ENCODE peak calls at places on chromosomes 1 and 21, in seven cellular contexts. S, R, Y, T, U, C and A are unnamed samples.

GRCh38 chr1:161498646-161499045 is 6.6 kb upstream of the FCGR2A start:
- DNase-seq in S (no peak), R (no peak), Y (no peak), T (no peak), U (no peak), C (no peak), A (no peak)

GRCh38 chr1:27555700-27556424 is 48.1 kb downstream of the AHDC1 start:
- DNase-seq in S (no peak), R (no peak), Y (no peak), T (peak; percentile 67), U (peak; percentile 9), C (peak; percentile 89), A (no peak)

GRCh38 chr1:66351913-66352312 is 182.0 kb upstream of the SGIP1 start:
- DNase-seq in S (no peak), R (no peak), Y (no peak), T (no peak), U (no peak), C (no peak), A (no peak)

GRCh38 chr1:54229281-54229891 is 29.4 kb downstream of the MRPL37 start:
- DNase-seq in S (peak; percentile 21), R (no peak), Y (no peak), T (peak; percentile 30), U (no peak), C (no peak), A (no peak)

GRCh38 chr1:41880261-41880660 is 38.5 kb downstream of the HIVEP3 start:
- DNase-seq in S (peak; percentile 59), R (no peak), Y (no peak), T (no peak), U (no peak), C (no peak), A (no peak)

GRCh38 chr1:225906467-225906866 is 17.5 kb upstream of the LEFTY1 start:
- DNase-seq in S (no peak), R (no peak), Y (no peak), T (no peak), U (no peak), C (no peak), A (no peak)

GRCh38 chr1:150575518-150576366 is 3.7 kb downstream of the MCL1 start:
- DNase-seq in S (no peak), R (no peak), Y (no peak), T (peak; percentile 55), U (no peak), C (no peak), A (no peak)

GRCh38 chr1:110545492-110545891 is 26.5 kb upstream of the KCNA10 start:
- DNase-seq in S (no peak), R (no peak), Y (no peak), T (no peak), U (no peak), C (no peak), A (no peak)

GRCh38 chr1:62361426-62361825 is 42.2 kb upstream of the KANK4 start:
- DNase-seq in S (no peak), R (no peak), Y (no peak), T (no peak), U (no peak), C (no peak), A (peak; percentile 64)

GRCh38 chr1:153697191-153697872 is 18.8 kb downstream of the NPR1 start:
- DNase-seq in S (no peak), R (no peak), Y (peak; percentile 82), T (no peak), U (no peak), C (peak; percentile 87), A (peak; percentile 46)

GRCh38 chr1:145918992-145919939 is 749 bp upstream of the PEX11B start:
- DNase-seq in S (peak; percentile 29), R (peak; percentile 54), Y (peak; percentile 85), T (peak; percentile 69), U (no peak), C (peak; percentile 85), A (peak; percentile 79)

GRCh38 chr1:117613249-117613968 is 7.6 kb downstream of the TENT5C start:
- DNase-seq in S (no peak), R (peak; percentile 14), Y (no peak), T (peak; percentile 53), U (no peak), C (no peak), A (no peak)

GRCh38 chr1:47838562-47839459 is 158.4 kb downstream of the TRABD2B start:
- DNase-seq in S (no peak), R (no peak), Y (peak; percentile 50), T (no peak), U (no peak), C (peak; percentile 58), A (no peak)

GRCh38 chr1:229107302-229107815 is 163.6 kb upstream of the RAB4A start:
- DNase-seq in S (no peak), R (no peak), Y (peak; percentile 50), T (no peak), U (no peak), C (no peak), A (no peak)

GRCh38 chr1:176656257-176656995 is 193.5 kb downstream of the PAPPA2 start:
- DNase-seq in S (no peak), R (no peak), Y (no peak), T (peak; percentile 71), U (no peak), C (no peak), A (peak; percentile 34)

GRCh38 chr1:83705091-83705490 is 293.8 kb downstream of the TTLL7 start:
- DNase-seq in S (no peak), R (no peak), Y (no peak), T (peak; percentile 12), U (no peak), C (no peak), A (no peak)

GRCh38 chr1:146010126-146010738 is 11.3 kb downstream of the HJV start:
- DNase-seq in S (no peak), R (no peak), Y (no peak), T (no peak), U (no peak), C (no peak), A (no peak)

GRCh38 chr21:28357743-28358142 is 634.9 kb downstream of the LTN1 start:
- DNase-seq in S (no peak), R (no peak), Y (no peak), T (peak; percentile 14), U (no peak), C (no peak), A (no peak)

DNA sequence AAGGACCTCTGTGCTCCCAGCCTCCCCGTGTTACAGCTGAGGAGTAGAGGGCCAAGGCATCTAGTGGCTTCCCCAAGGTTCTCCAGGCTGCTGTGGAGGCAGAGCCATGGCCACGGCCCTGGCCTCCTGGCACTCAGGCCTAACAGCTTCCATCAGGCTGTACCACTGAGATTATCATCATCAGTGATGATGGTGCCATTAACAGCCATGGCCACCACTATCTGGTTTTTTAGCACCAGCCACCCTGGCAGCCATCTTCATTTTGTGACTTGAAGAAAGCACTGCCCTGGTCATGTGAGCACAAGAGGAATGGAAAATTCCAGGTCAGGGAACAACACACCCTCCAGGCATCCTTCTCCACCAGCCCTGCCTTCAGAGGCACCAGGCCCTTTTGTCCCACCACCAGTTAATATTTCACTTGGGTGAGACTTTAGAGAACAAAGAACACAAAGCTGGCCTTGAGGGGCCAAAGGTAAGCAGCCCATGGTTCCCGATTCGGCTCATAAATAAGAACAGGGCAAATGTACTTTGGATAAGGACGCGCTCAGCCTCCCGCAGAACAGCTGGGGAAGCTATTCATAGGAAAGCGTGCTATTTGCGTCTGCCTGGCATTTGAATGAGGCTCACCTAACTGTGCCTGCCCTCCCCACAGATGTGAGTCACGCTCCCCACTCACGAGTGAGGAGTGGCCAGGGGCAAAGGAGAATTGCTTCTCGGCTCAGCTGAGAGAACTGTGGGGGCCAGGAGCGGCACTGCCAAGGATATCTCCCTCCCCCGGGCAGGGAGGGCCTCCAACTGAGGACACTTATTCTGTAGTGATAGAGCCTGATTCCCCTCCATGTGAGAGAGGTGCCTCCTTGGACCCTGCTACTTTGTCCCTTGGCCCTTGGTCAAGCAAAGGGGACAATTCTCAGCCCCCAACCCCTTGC is 95.6 kb downstream of the CD58 start:
- DNase-seq in S (no peak), R (no peak), Y (no peak), T (no peak), U (no peak), C (no peak), A (peak; percentile 73)
- H3K27ac ChIP-seq in S (no peak overlapping the region), R (no peak overlapping the region), Y (no peak overlapping the region), T (peak overlapping the region; percentile 46), U (no peak overlapping the region), C (no peak overlapping the region), A (peak overlapping the region; percentile 76)

GRCh38 chr1:8203056-8203455 is 114.9 kb upstream of the SLC45A1 start:
- DNase-seq in S (no peak), R (no peak), Y (no peak), T (no peak), U (no peak), C (no peak), A (no peak)
- H3K4me1 ChIP-seq in S (peaks cover 98% of the 10 kb centered on the region), R (peaks cover 13% of the 10 kb centered on the region), Y (peaks cover 63% of the 10 kb centered on the region), T (peaks cover 12% of the 10 kb centered on the region), U (no peaks in the 10 kb centered on the region), C (peaks cover 62% of the 10 kb centered on the region), A (peaks cover 6% of the 10 kb centered on the region)

DNA sequence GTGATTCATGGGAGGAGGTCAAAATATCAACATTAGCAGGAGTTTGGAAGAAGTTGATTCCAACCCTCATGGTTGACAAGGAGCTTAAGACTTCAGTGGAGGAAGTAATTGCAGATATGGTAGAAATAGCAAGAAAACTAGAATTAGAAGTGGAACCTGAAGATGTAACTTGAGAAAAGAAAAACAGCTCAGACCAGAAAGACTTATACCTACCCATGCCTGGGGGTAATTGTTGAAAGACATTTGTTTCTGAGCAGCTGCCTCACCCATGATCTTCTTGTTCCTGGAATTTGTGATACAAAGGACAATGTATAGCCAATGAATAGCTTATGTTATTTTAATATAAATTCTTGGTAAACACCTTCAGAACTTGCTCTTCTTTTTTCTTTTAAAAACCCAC is 128.6 kb downstream of the LRIG2 start:
- DNase-seq in S (no peak), R (no peak), Y (no peak), T (no peak), U (no peak), C (no peak), A (no peak)
- H3K27ac ChIP-seq in S (no peak overlapping the region), R (no peak overlapping the region), Y (no peak overlapping the region), T (no peak overlapping the region), U (no peak overlapping the region), C (no peak overlapping the region), A (no peak overlapping the region)

GRCh38 chr1:51266791-51267190 is 30.7 kb downstream of the RNF11 start:
- DNase-seq in S (no peak), R (no peak), Y (no peak), T (no peak), U (no peak), C (no peak), A (no peak)

GRCh38 chr1:51264470-51264869 is 28.4 kb downstream of the RNF11 start:
- DNase-seq in S (peak; percentile 19), R (no peak), Y (no peak), T (peak; percentile 95), U (no peak), C (no peak), A (no peak)

GRCh38 chr1:51266181-51266580 is 30.1 kb downstream of the RNF11 start:
- DNase-seq in S (no peak), R (no peak), Y (no peak), T (no peak), U (no peak), C (no peak), A (no peak)

GRCh38 chr1:51263147-51263850 is 27.2 kb downstream of the RNF11 start:
- DNase-seq in S (no peak), R (no peak), Y (no peak), T (no peak), U (no peak), C (no peak), A (no peak)

DNA sequence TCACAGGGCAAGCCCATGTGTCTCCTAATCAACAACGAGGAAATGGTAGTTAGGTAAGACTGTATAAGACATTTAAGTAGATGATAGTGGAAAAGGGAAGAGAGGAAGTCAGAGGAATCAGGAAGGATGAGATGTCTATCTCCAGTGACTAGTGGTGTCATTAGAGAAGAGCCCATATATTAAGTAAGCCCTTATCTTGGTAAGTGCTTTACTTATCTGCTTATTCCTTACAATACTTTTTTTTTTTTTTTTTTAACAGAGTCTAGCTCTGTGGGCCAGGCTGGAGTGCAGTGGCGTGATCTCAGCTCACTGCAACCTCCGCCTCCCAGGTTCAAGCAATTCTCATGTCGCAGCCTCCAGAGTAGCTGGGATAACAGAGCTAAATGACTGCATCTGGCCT is 29.5 kb downstream of the RNF11 start:
- DNase-seq in S (no peak), R (no peak), Y (no peak), T (peak; percentile 30), U (no peak), C (no peak), A (no peak)
- H3K4me1 ChIP-seq in S (peaks cover 61% of the 10 kb centered on the region), R (no peaks in the 10 kb centered on the region), Y (peaks cover 82% of the 10 kb centered on the region), T (peaks cover 19% of the 10 kb centered on the region), U (peaks cover 16% of the 10 kb centered on the region), C (peaks cover 100% of the 10 kb centered on the region), A (peaks cover 20% of the 10 kb centered on the region)